ENCODE peak calls at places on chromosomes 11 and 22, in four cellular contexts. D is fibroblast of lung, N is GM23248, A is GM23338. G is an unnamed sample. For H3K36me3, the result is how much of the 10 kb centered on the place peaks cover.

GRCh38 chr22:38078046-38078840 is 5.7 kb downstream of the SLC16A8 start:
- DNase-seq in D (no peak), A (no peak), N (no peak), G (no peak)

GRCh38 chr11:57641011-57641410 is 8.7 kb downstream of the YPEL4 start:
- DNase-seq in N (peak), D (no peak), A (peak), G (no peak)

GRCh38 chr11:93543292-93543977 is at the start of gene SMCO4:
- DNase-seq in D (peak), A (peak), N (peak), G (peak)

GRCh38 chr11:128814856-128815705 is 52.0 kb downstream of the KCNJ1 start:
- DNase-seq in A (peak), D (peak), N (peak), G (peak)

GRCh38 chr11:94128171-94128745 is 383 bp upstream of the PANX1 start:
- DNase-seq in A (peak), D (no peak), N (peak), G (no peak)

GRCh38 chr11:64334764-64335741 is 5.0 kb upstream of the CCDC88B start:
- DNase-seq in D (peak), N (peak), A (peak), G (peak)

GRCh38 chr22:44669725-44670027 is 32.3 kb upstream of the PRR5 start:
- DNase-seq in N (peak), A (peak), D (no peak), G (no peak)

GRCh38 chr11:13304655-13305340 is 27.2 kb downstream of the BMAL1 start:
- DNase-seq in N (no peak), D (no peak), A (no peak), G (no peak)

GRCh38 chr22:31229402-31230140 is 17.5 kb downstream of the LIMK2 start:
- DNase-seq in N (peak), D (peak), A (peak), G (no peak)

GRCh38 chr22:20268350-20269012 is 363 bp upstream of the RTN4R start:
- DNase-seq in N (peak), A (peak), D (peak), G (peak)

GRCh38 chr11:12430912-12431311 is 53.5 kb downstream of the PARVA start:
- DNase-seq in D (peak), N (peak), A (no peak), G (peak)

GRCh38 chr22:50252081-50253045 is 1.3 kb upstream of the HDAC10 start:
- DNase-seq in N (peak), A (peak), D (peak), G (peak)

GRCh38 chr11:2376751-2377451 is at the start of gene CD81:
- DNase-seq in D (no peak), A (no peak), N (peak), G (peak)

GRCh38 chr11:1532606-1533341 is 39.3 kb downstream of the DUSP8 start:
- DNase-seq in A (no peak), N (peak), D (peak), G (no peak)

GRCh38 chr11:73566977-73567755 is 30.7 kb downstream of the FAM168A start:
- DNase-seq in N (no peak), D (peak), A (no peak), G (no peak)

GRCh38 chr11:72813740-72814138 is 472 bp upstream of the ATG16L2 start:
- DNase-seq in D (no peak), N (peak), A (peak), G (peak)

GRCh38 chr11:66080055-66080817 is 10.2 kb downstream of the PACS1 start:
- DNase-seq in N (peak), D (peak), A (no peak), G (peak)

GRCh38 chr11:73957654-73958361 is 7.0 kb downstream of the DNAJB13 start:
- DNase-seq in D (no peak), A (no peak), N (no peak), G (no peak)

GRCh38 chr11:79501688-79502087 is 60.9 kb upstream of the TENM4 start:
- DNase-seq in A (no peak), D (no peak), N (no peak), G (no peak)

GRCh38 chr11:102347526-102348331 is 715 bp downstream of the BIRC2 start:
- DNase-seq in N (peak), A (no peak), D (peak), G (peak)

GRCh38 chr11:1285876-1286275 is 23.6 kb downstream of the TOLLIP start:
- DNase-seq in D (no peak), N (no peak), A (no peak), G (no peak)

GRCh38 chr11:93783767-93784151 is 323 bp upstream of the MED17 start:
- DNase-seq in A (no peak), D (no peak), N (no peak), G (no peak)

GRCh38 chr22:44337658-44338004 is 24.9 kb upstream of the SHISAL1 start:
- DNase-seq in A (peak), D (peak), N (peak), G (peak)

GRCh38 chr22:46525681-46526483 is 11.5 kb downstream of the CELSR1 start:
- DNase-seq in A (no peak), N (no peak), D (no peak), G (peak)

GRCh38 chr11:121563900-121564822 is 111.4 kb upstream of the SORL1-AS1 start:
- DNase-seq in N (no peak), D (peak), A (no peak), G (no peak)

GRCh38 chr22:16965083-16965482 is 42.9 kb downstream of the GAB4 start:
- DNase-seq in D (no peak), A (no peak), N (no peak), G (no peak)

GRCh38 chr11:115497303-115497702 is 6.9 kb downstream of the CADM1 start:
- DNase-seq in D (peak), N (no peak), A (no peak), G (no peak)

GRCh38 chr22:29979645-29980303 is 96.8 kb downstream of the MTMR3 start:
- DNase-seq in N (peak), D (peak), A (no peak), G (no peak)
- H3K4me3 ChIP-seq in N (no peak), D (no peak), A (no peak), G (no peak)

DNA sequence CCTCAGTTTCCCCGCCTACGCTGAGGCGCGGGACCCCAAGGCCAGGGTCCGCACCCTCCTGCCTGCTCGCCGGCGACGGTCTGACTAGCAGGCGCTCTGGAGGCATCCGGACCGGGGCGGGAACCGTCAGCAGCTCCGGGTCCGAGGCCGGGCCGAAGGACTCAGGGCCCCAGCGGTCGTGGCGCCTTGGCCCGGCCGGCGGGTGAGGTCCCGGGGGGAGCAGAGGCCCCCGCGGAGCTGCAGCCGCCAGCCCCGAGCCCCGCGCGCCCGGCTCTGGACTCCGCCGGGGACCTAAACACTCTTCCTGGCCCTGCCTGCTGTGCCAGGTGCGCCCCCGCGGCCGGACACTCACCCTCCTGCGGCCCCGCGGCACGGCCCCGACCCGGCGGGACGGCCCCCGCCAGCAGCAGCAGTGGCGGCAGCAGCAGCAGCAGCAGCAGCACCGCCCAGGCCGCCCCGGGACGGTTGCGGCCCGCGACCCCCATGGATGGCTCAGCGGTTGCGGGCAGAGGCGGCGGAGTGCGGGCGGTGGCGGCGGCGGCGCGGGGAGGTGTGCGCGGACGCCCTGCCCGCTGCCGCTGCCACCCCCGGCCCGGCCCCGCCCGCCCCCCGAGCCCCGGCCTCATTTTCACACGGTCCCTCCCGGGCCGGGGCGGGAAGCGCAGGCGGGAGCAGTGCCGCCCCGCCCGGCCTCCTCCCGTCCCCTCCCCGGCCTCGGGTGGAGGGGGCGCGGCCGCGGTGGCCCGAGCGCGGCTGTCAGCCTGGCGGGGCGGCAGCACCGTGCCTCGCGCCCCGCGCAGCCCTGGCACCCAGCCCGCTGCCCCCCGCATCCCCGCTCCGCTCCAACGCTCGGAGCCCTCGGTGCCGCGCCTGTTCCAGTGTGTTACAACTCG is at the start of gene SCUBE2:
- DNase-seq in N (peak), A (peak), D (no peak), G (no peak)
- TF ChIP-seq EZH2 in N (no peak), A (no peak), D (no peak), G (peak)

DNA sequence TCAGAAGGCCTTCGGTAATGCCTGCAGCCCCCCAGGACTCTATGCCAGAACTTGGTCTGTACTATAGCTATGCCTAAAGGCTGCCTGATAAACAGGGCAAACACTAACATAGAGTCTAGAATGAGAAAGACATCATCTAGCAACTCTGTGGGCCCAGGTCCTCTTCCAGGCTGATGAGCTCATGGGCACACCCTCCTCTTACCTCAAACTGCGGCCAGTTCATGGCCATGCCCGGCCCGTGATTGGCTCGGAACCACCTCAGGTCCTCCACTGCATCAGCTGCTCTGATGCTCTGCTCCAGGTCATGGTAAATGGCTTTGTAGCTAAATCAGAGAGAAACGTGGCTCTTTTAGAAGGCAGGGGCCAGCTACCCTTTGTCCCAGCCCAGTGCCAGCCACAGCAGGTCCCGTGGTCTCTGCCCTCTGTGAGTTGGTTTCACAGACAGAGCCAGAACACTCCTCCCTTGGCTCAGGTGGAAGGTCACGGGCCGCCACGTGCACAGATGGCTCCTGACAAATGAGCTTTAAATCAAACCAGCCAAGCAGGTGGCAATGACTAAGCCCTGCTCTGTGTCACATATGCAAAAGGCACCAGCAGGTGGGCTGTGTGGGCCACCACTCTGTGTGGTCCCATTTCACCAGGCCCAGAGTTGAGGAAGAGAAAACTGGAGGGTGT is 25.0 kb upstream of the ARFGAP3 start:
- DNase-seq in N (no peak), D (no peak), A (no peak), G (no peak)
- H3K36me3 ChIP-seq in N (under half), D (under half), A (under half), G (under half)

GRCh38 chr22:29480512-29481264 is 670 bp downstream of the NEFH start:
- DNase-seq in A (peak), D (peak), N (peak), G (no peak)
- H3K4me3 ChIP-seq in A (peak), D (no peak), N (peak), G (no peak)

GRCh38 chr11:26556582-26556981 is 15.5 kb downstream of the MUC15 start:
- DNase-seq in A (no peak), D (no peak), N (no peak), G (no peak)

GRCh38 chr11:26549176-26549575 is 22.9 kb downstream of the MUC15 start:
- DNase-seq in N (no peak), D (no peak), A (no peak), G (no peak)

GRCh38 chr11:26551186-26551801 is 20.8 kb downstream of the MUC15 start:
- DNase-seq in A (no peak), N (peak), D (peak), G (peak)

GRCh38 chr11:26550022-26550421 is 22.0 kb downstream of the MUC15 start:
- DNase-seq in N (no peak), D (no peak), A (no peak), G (no peak)

GRCh38 chr11:26553182-26553581 is 18.9 kb downstream of the MUC15 start:
- DNase-seq in D (no peak), N (no peak), A (no peak), G (no peak)
- TF ChIP-seq EZH2 in D (no peak), N (no peak), A (no peak), G (no peak)

GRCh38 chr11:112057170-112057569 is 16.6 kb downstream of the PIH1D2 start:
- DNase-seq in N (no peak), A (no peak), D (no peak), G (no peak)
- H3K36me3 ChIP-seq in N (under half), A (under half), D (under half), G (under half)

GRCh38 chr22:27754888-27755480 is 46.6 kb downstream of the MN1 start:
- DNase-seq in N (no peak), D (no peak), A (no peak), G (no peak)
- H3K4me3 ChIP-seq in N (no peak), D (no peak), A (no peak), G (no peak)

GRCh38 chr11:125886997-125887372 is 483 bp upstream of the HYLS1 start:
- DNase-seq in A (peak), N (peak), D (peak), G (peak)

GRCh38 chr11:125883375-125883774 is 4.1 kb upstream of the HYLS1 start:
- DNase-seq in A (no peak), N (no peak), D (no peak), G (peak)

GRCh38 chr11:125890447-125891100 is 3.1 kb downstream of the HYLS1 start:
- DNase-seq in D (peak), A (no peak), N (peak), G (peak)

GRCh38 chr11:125892071-125892470 is 4.6 kb downstream of the HYLS1 start:
- DNase-seq in N (peak), D (peak), A (no peak), G (peak)

GRCh38 chr11:125887373-125888324 is at the start of gene HYLS1:
- DNase-seq in A (peak), D (peak), N (peak), G (peak)
- TF ChIP-seq EZH2 in A (no peak), D (no peak), N (no peak), G (no peak)

DNA sequence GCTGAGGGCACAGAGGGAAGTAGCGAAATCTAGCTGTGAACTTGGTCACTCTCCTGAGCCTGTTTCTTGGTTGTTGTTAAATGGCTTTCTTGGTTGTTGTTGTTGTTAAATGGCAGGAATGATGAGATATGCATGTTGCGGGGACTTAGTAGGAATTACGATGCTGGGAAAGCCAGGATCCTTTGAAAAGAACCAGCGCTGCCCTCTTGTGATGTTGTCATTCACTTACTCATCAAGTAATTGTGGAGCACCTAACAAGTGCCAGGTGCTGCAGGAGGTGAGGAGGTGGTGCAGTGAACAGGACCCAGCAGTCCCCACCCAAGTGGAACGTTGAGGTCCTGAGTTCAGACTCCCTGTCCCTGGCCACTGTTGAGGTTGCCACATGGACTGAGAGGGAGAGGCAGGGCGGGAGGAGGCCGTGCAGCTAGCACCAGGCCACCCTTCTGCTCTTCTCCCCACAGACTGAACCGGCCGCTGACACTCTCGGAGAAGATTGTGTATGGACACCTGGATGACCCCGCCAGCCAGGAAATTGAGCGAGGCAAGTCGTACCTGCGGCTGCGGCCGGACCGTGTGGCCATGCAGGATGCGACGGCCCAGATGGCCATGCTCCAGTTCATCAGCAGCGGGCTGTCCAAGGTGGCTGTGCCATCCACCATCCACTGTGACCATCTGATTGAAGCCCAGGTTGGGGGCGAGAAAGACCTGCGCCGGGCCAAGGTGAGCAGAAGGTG is 36.8 kb downstream of the POLR3H start:
- DNase-seq in N (no peak), D (no peak), A (no peak), G (no peak)
- H3K36me3 ChIP-seq in N (under half), D (under half), A (under half), G (under half)

G was measured in PC-3.